ENCODE peak calls at places on chromosomes 13 and 19, in five cellular contexts. One of them, this sample, is unnamed.

GRCh38 chr13:78660130-78660857 is 1.3 kb upstream of the OBI1 start:
- DNase-seq in natural killer cell: peak
- DNase-seq in stimulated activated CD4-positive, alpha-beta T cell treated with anti-CD3 and anti-CD28 coated beads, Interleukin-4, amount 100 ng/mL, for 24 hours: no peak
- DNase-seq in epithelial cell of esophagus: no peak
- DNase-seq in Panc1: no peak
- DNase-seq in this sample: no peak

GRCh38 chr13:97648171-97648880 is 214.4 kb downstream of the RAP2A start:
- DNase-seq in natural killer cell: no peak
- DNase-seq in stimulated activated CD4-positive, alpha-beta T cell treated with anti-CD3 and anti-CD28 coated beads, Interleukin-4, amount 100 ng/mL, for 24 hours: no peak
- DNase-seq in epithelial cell of esophagus: peak
- DNase-seq in Panc1: no peak
- DNase-seq in this sample: no peak

GRCh38 chr19:31263317-31263716 is 85.9 kb downstream of the TSHZ3 start:
- DNase-seq in natural killer cell: no peak
- DNase-seq in stimulated activated CD4-positive, alpha-beta T cell treated with anti-CD3 and anti-CD28 coated beads, Interleukin-4, amount 100 ng/mL, for 24 hours: no peak
- DNase-seq in epithelial cell of esophagus: no peak
- DNase-seq in Panc1: no peak
- DNase-seq in this sample: no peak

GRCh38 chr13:99028890-99029289 is 51.0 kb upstream of the DOCK9 start:
- DNase-seq in natural killer cell: peak
- DNase-seq in stimulated activated CD4-positive, alpha-beta T cell treated with anti-CD3 and anti-CD28 coated beads, Interleukin-4, amount 100 ng/mL, for 24 hours: peak
- DNase-seq in epithelial cell of esophagus: no peak
- DNase-seq in Panc1: no peak
- DNase-seq in this sample: no peak

GRCh38 chr19:16273005-16273404 is 51.6 kb upstream of the KLF2 start:
- DNase-seq in natural killer cell: no peak
- DNase-seq in stimulated activated CD4-positive, alpha-beta T cell treated with anti-CD3 and anti-CD28 coated beads, Interleukin-4, amount 100 ng/mL, for 24 hours: no peak
- DNase-seq in epithelial cell of esophagus: no peak
- DNase-seq in Panc1: no peak
- DNase-seq in this sample: peak

GRCh38 chr13:97279913-97280312 is 57.8 kb downstream of the MBNL2 start:
- DNase-seq in natural killer cell: no peak
- DNase-seq in stimulated activated CD4-positive, alpha-beta T cell treated with anti-CD3 and anti-CD28 coated beads, Interleukin-4, amount 100 ng/mL, for 24 hours: no peak
- DNase-seq in epithelial cell of esophagus: no peak
- DNase-seq in Panc1: no peak
- DNase-seq in this sample: no peak

GRCh38 chr19:4084547-4084877 is 17.8 kb upstream of the ZBTB7A start:
- DNase-seq in natural killer cell: no peak
- DNase-seq in stimulated activated CD4-positive, alpha-beta T cell treated with anti-CD3 and anti-CD28 coated beads, Interleukin-4, amount 100 ng/mL, for 24 hours: no peak
- DNase-seq in epithelial cell of esophagus: no peak
- DNase-seq in Panc1: no peak
- DNase-seq in this sample: no peak

GRCh38 chr13:34970961-34971360 is 28.9 kb downstream of the NBEA start:
- DNase-seq in natural killer cell: no peak
- DNase-seq in stimulated activated CD4-positive, alpha-beta T cell treated with anti-CD3 and anti-CD28 coated beads, Interleukin-4, amount 100 ng/mL, for 24 hours: no peak
- DNase-seq in epithelial cell of esophagus: no peak
- DNase-seq in Panc1: no peak
- DNase-seq in this sample: no peak

GRCh38 chr13:97566907-97567306 is 132.9 kb downstream of the RAP2A start:
- DNase-seq in natural killer cell: no peak
- DNase-seq in stimulated activated CD4-positive, alpha-beta T cell treated with anti-CD3 and anti-CD28 coated beads, Interleukin-4, amount 100 ng/mL, for 24 hours: no peak
- DNase-seq in epithelial cell of esophagus: no peak
- DNase-seq in Panc1: no peak
- DNase-seq in this sample: no peak

GRCh38 chr19:1873524-1874473 is 10.4 kb upstream of the KLF16 start:
- DNase-seq in natural killer cell: no peak
- DNase-seq in stimulated activated CD4-positive, alpha-beta T cell treated with anti-CD3 and anti-CD28 coated beads, Interleukin-4, amount 100 ng/mL, for 24 hours: no peak
- DNase-seq in epithelial cell of esophagus: no peak
- DNase-seq in Panc1: no peak
- DNase-seq in this sample: no peak

GRCh38 chr13:99380402-99380801 is 73.2 kb upstream of the GPR183 start:
- DNase-seq in natural killer cell: no peak
- DNase-seq in stimulated activated CD4-positive, alpha-beta T cell treated with anti-CD3 and anti-CD28 coated beads, Interleukin-4, amount 100 ng/mL, for 24 hours: no peak
- DNase-seq in epithelial cell of esophagus: no peak
- DNase-seq in Panc1: no peak
- DNase-seq in this sample: no peak

GRCh38 chr13:33676045-33676699 is 141.8 kb upstream of the RFC3 start:
- DNase-seq in natural killer cell: no peak
- DNase-seq in stimulated activated CD4-positive, alpha-beta T cell treated with anti-CD3 and anti-CD28 coated beads, Interleukin-4, amount 100 ng/mL, for 24 hours: no peak
- DNase-seq in epithelial cell of esophagus: peak
- DNase-seq in Panc1: no peak
- DNase-seq in this sample: no peak

GRCh38 chr19:42038675-42039074 is 31.3 kb downstream of the GRIK5 start:
- DNase-seq in natural killer cell: no peak
- DNase-seq in stimulated activated CD4-positive, alpha-beta T cell treated with anti-CD3 and anti-CD28 coated beads, Interleukin-4, amount 100 ng/mL, for 24 hours: no peak
- DNase-seq in epithelial cell of esophagus: no peak
- DNase-seq in Panc1: no peak
- DNase-seq in this sample: no peak

GRCh38 chr19:55287361-55288079 is 3.7 kb downstream of the BRSK1 start:
- DNase-seq in natural killer cell: no peak
- DNase-seq in stimulated activated CD4-positive, alpha-beta T cell treated with anti-CD3 and anti-CD28 coated beads, Interleukin-4, amount 100 ng/mL, for 24 hours: no peak
- DNase-seq in epithelial cell of esophagus: no peak
- DNase-seq in Panc1: no peak
- DNase-seq in this sample: no peak

GRCh38 chr19:47102561-47103135 is 10.9 kb downstream of the ZC3H4 start:
- DNase-seq in natural killer cell: no peak
- DNase-seq in stimulated activated CD4-positive, alpha-beta T cell treated with anti-CD3 and anti-CD28 coated beads, Interleukin-4, amount 100 ng/mL, for 24 hours: no peak
- DNase-seq in epithelial cell of esophagus: no peak
- DNase-seq in Panc1: no peak
- DNase-seq in this sample: no peak

GRCh38 chr13:20393273-20394235 is 132.1 kb downstream of the CRYL1 start:
- DNase-seq in natural killer cell: no peak
- DNase-seq in stimulated activated CD4-positive, alpha-beta T cell treated with anti-CD3 and anti-CD28 coated beads, Interleukin-4, amount 100 ng/mL, for 24 hours: no peak
- DNase-seq in epithelial cell of esophagus: no peak
- DNase-seq in Panc1: no peak
- DNase-seq in this sample: no peak

GRCh38 chr13:36006347-36006746 is 124.8 kb downstream of the DCLK1 start:
- DNase-seq in natural killer cell: no peak
- DNase-seq in stimulated activated CD4-positive, alpha-beta T cell treated with anti-CD3 and anti-CD28 coated beads, Interleukin-4, amount 100 ng/mL, for 24 hours: no peak
- DNase-seq in epithelial cell of esophagus: peak
- DNase-seq in Panc1: no peak
- DNase-seq in this sample: no peak

GRCh38 chr13:54492995-54493394 is 1464.4 kb downstream of the OLFM4 start:
- DNase-seq in natural killer cell: no peak
- DNase-seq in stimulated activated CD4-positive, alpha-beta T cell treated with anti-CD3 and anti-CD28 coated beads, Interleukin-4, amount 100 ng/mL, for 24 hours: no peak
- DNase-seq in epithelial cell of esophagus: no peak
- DNase-seq in Panc1: no peak
- DNase-seq in this sample: no peak

GRCh38 chr13:94192576-94192975 is 286.9 kb downstream of the DCT start:
- DNase-seq in natural killer cell: no peak
- DNase-seq in stimulated activated CD4-positive, alpha-beta T cell treated with anti-CD3 and anti-CD28 coated beads, Interleukin-4, amount 100 ng/mL, for 24 hours: no peak
- DNase-seq in epithelial cell of esophagus: peak
- DNase-seq in Panc1: no peak
- DNase-seq in this sample: peak

GRCh38 chr13:107644136-107644535 is 571.2 kb downstream of the LIG4 start:
- DNase-seq in natural killer cell: no peak
- DNase-seq in stimulated activated CD4-positive, alpha-beta T cell treated with anti-CD3 and anti-CD28 coated beads, Interleukin-4, amount 100 ng/mL, for 24 hours: no peak
- DNase-seq in epithelial cell of esophagus: no peak
- DNase-seq in Panc1: no peak
- DNase-seq in this sample: no peak

GRCh38 chr19:34985249-34986022 is 14.7 kb upstream of the GRAMD1A start:
- DNase-seq in natural killer cell: no peak
- DNase-seq in stimulated activated CD4-positive, alpha-beta T cell treated with anti-CD3 and anti-CD28 coated beads, Interleukin-4, amount 100 ng/mL, for 24 hours: no peak
- DNase-seq in epithelial cell of esophagus: peak
- DNase-seq in Panc1: no peak
- DNase-seq in this sample: no peak

GRCh38 chr13:65378943-65379519 is 1851.1 kb downstream of the PCDH9 start:
- DNase-seq in natural killer cell: no peak
- DNase-seq in stimulated activated CD4-positive, alpha-beta T cell treated with anti-CD3 and anti-CD28 coated beads, Interleukin-4, amount 100 ng/mL, for 24 hours: no peak
- DNase-seq in epithelial cell of esophagus: peak
- DNase-seq in Panc1: no peak
- DNase-seq in this sample: no peak

GRCh38 chr13:38941353-38941945 is 49.2 kb downstream of the STOML3 start:
- DNase-seq in natural killer cell: no peak
- DNase-seq in stimulated activated CD4-positive, alpha-beta T cell treated with anti-CD3 and anti-CD28 coated beads, Interleukin-4, amount 100 ng/mL, for 24 hours: no peak
- DNase-seq in epithelial cell of esophagus: no peak
- DNase-seq in Panc1: no peak
- DNase-seq in this sample: no peak

GRCh38 chr13:25371608-25372274 is at the start of gene ATP8A2:
- DNase-seq in natural killer cell: no peak
- DNase-seq in stimulated activated CD4-positive, alpha-beta T cell treated with anti-CD3 and anti-CD28 coated beads, Interleukin-4, amount 100 ng/mL, for 24 hours: no peak
- DNase-seq in epithelial cell of esophagus: no peak
- DNase-seq in Panc1: no peak
- DNase-seq in this sample: peak

GRCh38 chr19:40411125-40411842 is 1.9 kb downstream of the PRX start:
- DNase-seq in natural killer cell: no peak
- DNase-seq in stimulated activated CD4-positive, alpha-beta T cell treated with anti-CD3 and anti-CD28 coated beads, Interleukin-4, amount 100 ng/mL, for 24 hours: no peak
- DNase-seq in epithelial cell of esophagus: no peak
- DNase-seq in Panc1: no peak
- DNase-seq in this sample: no peak